ENCODE peak calls at places on chromosomes 6 and 20, in eight cellular contexts. T, H, M, J, B, C, V and L are unnamed samples.
A peak's percentile ranks its signal among the peaks of the same experiment; 100 is the strongest.

GRCh38 chr6:105136433-105137350 is 43.1 kb downstream of the POPDC3 start:
- DNase-seq in B (peak; percentile 43), C (peak; percentile 42), H (peak; percentile 71), J (no peak), M (peak; percentile 55), V (peak; percentile 38), T (peak; percentile 65), L (peak; percentile 48)

GRCh38 chr20:1010659-1011058 is 8.5 kb upstream of the RSPO4 start:
- DNase-seq in B (no peak), J (no peak), M (no peak), T (no peak), C (peak; percentile 68), V (no peak), H (no peak), L (no peak)

GRCh38 chr20:44079968-44080560 is 106.9 kb downstream of the JPH2 start:
- DNase-seq in T (no peak), C (peak; percentile 74), M (no peak), H (peak; percentile 51), B (no peak), J (no peak), V (no peak), L (no peak)

GRCh38 chr6:83113258-83113657 is 45.8 kb downstream of the DOP1A start:
- DNase-seq in T (no peak), H (no peak), M (no peak), C (no peak), B (no peak), V (no peak), J (no peak), L (no peak)

GRCh38 chr6:49530141-49530775 is 20.2 kb upstream of the C6orf141 start:
- DNase-seq in V (no peak), J (no peak), B (no peak), M (no peak), C (no peak), T (no peak), H (no peak), L (no peak)

GRCh38 chr6:10577112-10577511 is 56.0 kb downstream of the GCNT2 start:
- DNase-seq in V (no peak), H (no peak), M (no peak), T (no peak), J (no peak), C (no peak), B (no peak), L (no peak)

GRCh38 chr6:42720739-42721138 is 1.7 kb downstream of the PRPH2 start:
- DNase-seq in T (peak; percentile 39), H (peak; percentile 31), B (no peak), C (no peak), M (no peak), J (no peak), V (no peak), L (no peak)

GRCh38 chr6:122495612-122496011 is 24.0 kb upstream of the SERINC1 start:
- DNase-seq in V (no peak), J (no peak), T (no peak), C (peak; percentile 84), H (no peak), M (no peak), B (no peak), L (no peak)

GRCh38 chr6:684831-685636 is 7.9 kb downstream of the EXOC2 start:
- DNase-seq in M (no peak), B (no peak), J (no peak), H (peak; percentile 47), V (no peak), T (peak; percentile 46), C (peak; percentile 66), L (peak; percentile 59)

GRCh38 chr20:41714030-41714429 is 95.9 kb upstream of the CHD6 start:
- DNase-seq in B (no peak), H (no peak), V (no peak), J (no peak), T (no peak), M (no peak), C (no peak), L (no peak)

GRCh38 chr20:63567382-63568169 is 6.5 kb downstream of the HELZ2 start:
- DNase-seq in B (no peak), T (peak; percentile 27), J (peak; percentile 41), C (peak; percentile 82), V (no peak), H (peak; percentile 17), M (peak; percentile 75), L (no peak)
- TF ChIP-seq CTCF in B (no peak), T (no peak), J (no peak), C (no peak), V (no peak), H (no peak), M (no peak), L (no peak)

GRCh38 chr20:34301587-34302311 is 1.4 kb downstream of the AHCY start:
- DNase-seq in T (no peak), V (no peak), J (no peak), H (no peak), B (no peak), C (no peak), M (peak; percentile 10), L (no peak)
- H3K4me3 ChIP-seq in T (peak overlapping the region; percentile 80), V (peak overlapping the region; percentile 79), J (peak overlapping the region; percentile 92), H (peak overlapping the region; percentile 93), B (peak overlapping the region; percentile 79), C (peak overlapping the region; percentile 91), M (peak overlapping the region; percentile 80), L (peak overlapping the region; percentile 83)

GRCh38 chr6:17043148-17043522 is 58.7 kb upstream of the STMND1 start:
- DNase-seq in J (no peak), C (no peak), B (no peak), T (no peak), M (no peak), V (no peak), H (no peak), L (no peak)
- TF ChIP-seq CTCF in J (no peak), C (no peak), B (no peak), T (no peak), M (no peak), V (no peak), H (no peak), L (no peak)

DNA sequence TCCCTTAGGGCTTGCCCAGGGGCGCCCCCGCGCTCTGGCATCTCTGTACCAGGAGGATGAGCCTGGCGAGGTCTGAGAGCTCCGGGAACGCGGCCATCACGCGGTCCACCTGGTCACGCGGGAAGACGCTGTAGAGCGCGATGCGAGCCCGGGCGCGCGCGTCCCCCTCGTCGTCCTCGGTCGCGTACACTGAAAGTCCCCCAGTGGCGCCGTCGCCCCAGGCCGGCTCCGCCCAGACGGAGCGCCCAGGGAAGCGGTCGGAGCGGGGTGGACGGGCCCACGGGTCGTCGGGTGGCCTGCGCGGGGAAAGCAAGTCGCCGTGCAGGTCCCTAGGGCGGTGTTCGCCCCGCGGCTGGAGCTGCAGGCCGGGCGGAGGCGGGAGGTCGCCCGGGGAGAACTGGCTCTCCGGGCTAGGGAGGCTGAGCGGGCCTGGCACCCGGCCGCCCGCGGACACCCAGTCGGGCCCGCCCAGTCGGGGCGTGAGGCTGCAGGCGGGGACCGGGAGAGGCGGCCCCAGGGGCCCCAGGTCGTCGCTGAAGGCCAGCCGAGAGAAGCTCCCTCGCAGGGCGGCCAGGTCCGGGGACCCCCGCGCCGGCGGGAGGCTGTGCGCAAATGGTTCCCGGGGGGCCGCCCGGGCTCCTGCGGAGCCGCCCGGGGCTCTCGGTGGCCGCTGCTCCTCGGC is 34.0 kb downstream of the ZC3H12D start:
- DNase-seq in C (no peak), J (no peak), T (no peak), M (peak; percentile 56), V (peak; percentile 53), H (peak; percentile 27), B (no peak), L (no peak)
- H3K4me3 ChIP-seq in C (no peak overlapping the region), J (peak overlapping the region; percentile 33), T (peak overlapping the region; percentile 13), M (peak overlapping the region; percentile 36), V (peak overlapping the region; percentile 42), H (peak overlapping the region; percentile 27), B (peak overlapping the region; percentile 32), L (peak overlapping the region; percentile 3)

DNA sequence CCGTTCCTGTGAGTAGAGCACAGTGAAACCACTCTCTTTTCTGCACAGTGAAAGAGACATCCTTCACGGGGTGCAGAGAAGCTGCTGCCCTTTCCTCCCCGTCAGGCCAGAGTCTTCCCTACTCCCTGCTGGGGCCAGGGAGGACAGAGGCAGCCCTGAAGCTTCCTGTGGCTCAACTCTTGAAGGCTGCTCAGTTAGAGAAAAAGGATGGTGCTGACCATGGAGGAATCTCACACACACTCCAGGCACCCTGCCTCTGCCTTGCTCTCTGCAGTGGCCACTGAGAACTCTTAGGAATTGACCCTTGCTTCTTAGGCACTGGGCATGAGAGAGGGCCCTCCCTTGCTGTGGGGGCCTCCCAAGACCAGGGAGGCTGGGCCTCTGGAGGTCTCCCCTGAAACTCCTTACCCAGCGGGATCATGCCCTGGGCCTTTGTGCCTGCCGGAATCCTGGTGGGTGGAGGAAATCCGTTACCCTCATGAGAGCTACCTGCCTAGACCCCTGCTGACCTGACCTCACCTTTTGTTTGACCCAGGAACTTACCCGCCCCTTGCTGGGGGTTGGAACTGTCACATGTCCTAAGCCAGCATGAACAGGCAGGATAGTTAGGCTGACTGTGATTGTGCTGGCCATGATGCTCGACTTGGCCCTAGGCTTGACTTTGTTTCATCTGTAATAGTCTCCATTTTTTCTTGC is 65.0 kb upstream of the CD93 start:
- DNase-seq in H (no peak), T (no peak), M (no peak), C (no peak), J (no peak), B (no peak), V (no peak), L (no peak)
- TF ChIP-seq CTCF in H (no peak), T (no peak), M (no peak), C (no peak), J (no peak), B (no peak), V (no peak), L (no peak)